ENCODE peak calls at places on chromosomes 6 and 20, in ten cellular contexts. J, S, A, D, M, O, U, B, Z and G are unnamed samples.

GRCh38 chr6:66985816-66986215 is 1278.8 kb upstream of the EYS start:
- DNase-seq in Z (no peak), S (no peak), J (no peak), B (no peak), O (no peak), A (no peak), U (no peak), D (no peak), M (no peak), G (no peak)

GRCh38 chr6:13485923-13486557 is 1.4 kb downstream of the GFOD1 start:
- DNase-seq in S (peak; percentile 35), J (peak; percentile 17), D (peak; percentile 35), U (no peak), O (peak; percentile 42), A (no peak), B (peak; percentile 53), M (peak; percentile 38), Z (peak; percentile 8), G (peak; percentile 33)

GRCh38 chr6:91278416-91278815 is 691.5 kb upstream of the MAP3K7 start:
- DNase-seq in U (no peak), A (no peak), B (no peak), O (no peak), S (no peak), D (no peak), J (no peak), Z (no peak), M (no peak), G (no peak)

GRCh38 chr20:56417911-56418310 is 5.9 kb downstream of the CASS4 start:
- DNase-seq in M (peak; percentile 20), J (no peak), A (no peak), D (no peak), U (no peak), O (no peak), Z (no peak), S (no peak), B (no peak), G (no peak)

GRCh38 chr6:148760568-148761531 is 14.0 kb downstream of the UST start:
- DNase-seq in U (no peak), O (peak; percentile 73), B (peak; percentile 30), A (peak; percentile 42), Z (peak; percentile 18), J (no peak), S (peak; percentile 89), M (peak; percentile 80), D (peak; percentile 20), G (peak; percentile 63)

GRCh38 chr6:83472767-83473166 is 39.6 kb upstream of the PRSS35 start:
- DNase-seq in B (no peak), Z (no peak), J (no peak), O (no peak), D (no peak), S (no peak), A (no peak), U (no peak), M (no peak), G (no peak)

GRCh38 chr20:37821691-37822655 is 81.0 kb upstream of the VSTM2L start:
- DNase-seq in J (no peak), M (peak; percentile 41), B (no peak), O (no peak), A (peak; percentile 53), U (no peak), Z (no peak), S (no peak), D (no peak), G (no peak)

GRCh38 chr6:132919476-132919875 is 105.1 kb downstream of the RPS12 start:
- DNase-seq in U (no peak), O (peak; percentile 78), B (peak; percentile 57), A (no peak), M (no peak), J (peak; percentile 47), S (peak; percentile 82), D (no peak), Z (no peak), G (peak; percentile 69)

GRCh38 chr20:825710-826421 is 7.6 kb upstream of the FAM110A start:
- DNase-seq in J (no peak), M (no peak), U (no peak), A (no peak), S (no peak), B (no peak), D (no peak), O (no peak), Z (no peak), G (no peak)

GRCh38 chr6:150631283-150631981 is 31.7 kb downstream of the PLEKHG1 start:
- DNase-seq in Z (no peak), D (no peak), S (no peak), M (no peak), A (no peak), O (no peak), U (no peak), B (no peak), J (no peak), G (no peak)

GRCh38 chr6:166078294-166078693 is 89.4 kb downstream of the TBXT start:
- DNase-seq in A (peak; percentile 86), D (no peak), S (no peak), B (no peak), J (no peak), U (no peak), O (no peak), Z (no peak), M (peak; percentile 10), G (no peak)

GRCh38 chr6:29965873-29966601 is 23.7 kb downstream of the HLA-A start:
- DNase-seq in Z (peak; percentile 16), D (no peak), S (peak; percentile 80), U (peak; percentile 94), J (peak; percentile 88), A (peak; percentile 91), B (peak; percentile 66), O (peak; percentile 81), M (peak; percentile 82), G (peak; percentile 88)

GRCh38 chr20:62607366-62608217 is 34.7 kb upstream of the SLCO4A1 start:
- DNase-seq in J (no peak), B (no peak), Z (no peak), O (no peak), M (no peak), U (no peak), D (no peak), A (no peak), S (no peak), G (no peak)

GRCh38 chr6:143843689-143844405 is 709 bp downstream of the LTV1 start:
- DNase-seq in S (no peak), O (no peak), A (peak; percentile 3), M (peak; percentile 14), J (no peak), B (no peak), U (no peak), D (no peak), Z (no peak), G (no peak)

GRCh38 chr6:138007014-138007472 is 100.2 kb downstream of the PERP start:
- DNase-seq in B (peak; percentile 30), D (peak; percentile 23), A (peak; percentile 29), M (peak; percentile 35), S (no peak), J (peak; percentile 33), O (peak; percentile 22), U (no peak), Z (no peak), G (no peak)

GRCh38 chr20:22775671-22776139 is 191.3 kb upstream of the FOXA2 start:
- DNase-seq in J (no peak), A (peak; percentile 98), U (no peak), Z (no peak), B (no peak), M (peak; percentile 64), S (no peak), D (no peak), O (no peak), G (no peak)

GRCh38 chr6:152087096-152087495 is 279.6 kb downstream of the ESR1 start:
- DNase-seq in U (no peak), M (no peak), S (no peak), Z (no peak), D (no peak), O (no peak), A (peak; percentile 48), B (no peak), J (no peak), G (no peak)

GRCh38 chr20:63232235-63233060 is 3.3 kb upstream of the BIRC7 start:
- DNase-seq in U (no peak), B (no peak), A (peak; percentile 97), D (no peak), O (no peak), M (peak; percentile 94), S (no peak), Z (no peak), J (peak; percentile 67), G (no peak)

GRCh38 chr20:63536997-63537524 is at the start of gene PTK6:
- DNase-seq in A (peak; percentile 81), O (peak; percentile 59), U (peak; percentile 44), D (no peak), M (no peak), J (peak; percentile 90), S (peak; percentile 45), B (no peak), Z (no peak), G (peak; percentile 57)

GRCh38 chr6:66478705-66479104 is 771.7 kb upstream of the EYS start:
- DNase-seq in U (no peak), D (no peak), A (peak; percentile 1), J (no peak), S (no peak), O (no peak), B (no peak), Z (no peak), M (no peak), G (no peak)

GRCh38 chr6:169890901-169891300 is 139.5 kb downstream of the ERMARD start:
- DNase-seq in J (no peak), O (no peak), A (no peak), S (no peak), D (no peak), B (no peak), Z (no peak), M (no peak), U (no peak), G (no peak)

GRCh38 chr6:24980507-24981384 is 45.0 kb upstream of the RIPOR2 start:
- DNase-seq in U (peak; percentile 86), Z (no peak), S (no peak), D (peak; percentile 36), B (peak; percentile 53), J (peak; percentile 29), M (no peak), A (peak; percentile 74), O (no peak), G (no peak)

GRCh38 chr6:119720160-119720559 is 370.6 kb upstream of the MAN1A1 start:
- DNase-seq in S (no peak), M (peak; percentile 1), J (no peak), D (no peak), A (no peak), Z (no peak), O (no peak), B (no peak), U (no peak), G (no peak)

GRCh38 chr20:63658749-63659187 is 656 bp downstream of the RTEL1 start:
- DNase-seq in M (no peak), D (no peak), J (no peak), U (no peak), S (no peak), Z (no peak), A (no peak), B (no peak), O (peak; percentile 58), G (peak; percentile 41)